ENCODE peak calls at places on chromosomes 13 and 19, in seven cellular contexts. O, P, R, B, S, X and H are unnamed samples.

GRCh38 chr13:45510671-45511070 is 45.9 kb downstream of the COG3 start:
- DNase-seq in X (no peak), B (no peak), P (no peak), R (no peak), S (no peak), O (no peak), H (no peak)

GRCh38 chr19:55117063-55117635 is 288 bp downstream of the PPP1R12C start:
- DNase-seq in O (peak), X (peak), R (no peak), S (no peak), P (peak), B (no peak), H (no peak)

GRCh38 chr19:22784051-22784450 is at the start of gene ZNF99:
- DNase-seq in O (no peak), S (no peak), R (no peak), P (peak), B (no peak), X (no peak), H (no peak)

GRCh38 chr19:29093553-29093908 is 119.4 kb downstream of the UQCRFS1 start:
- DNase-seq in R (no peak), P (no peak), S (no peak), B (no peak), X (no peak), O (no peak), H (no peak)

GRCh38 chr19:50839712-50840655 is 6.6 kb upstream of the KLK15 start:
- DNase-seq in X (no peak), R (no peak), O (no peak), S (no peak), B (no peak), P (no peak), H (no peak)

GRCh38 chr19:2485428-2485827 is 9.5 kb downstream of the GADD45B start:
- DNase-seq in X (no peak), S (no peak), P (no peak), R (no peak), O (no peak), B (no peak), H (no peak)

GRCh38 chr13:20136781-20137703 is 23.8 kb downstream of the GJA3 start:
- DNase-seq in P (peak), B (no peak), S (no peak), R (peak), X (peak), O (no peak), H (no peak)

GRCh38 chr13:110874508-110874960 is 40.3 kb downstream of the ANKRD10 start:
- DNase-seq in B (peak), X (peak), R (peak), P (peak), S (peak), O (peak), H (no peak)

DNA sequence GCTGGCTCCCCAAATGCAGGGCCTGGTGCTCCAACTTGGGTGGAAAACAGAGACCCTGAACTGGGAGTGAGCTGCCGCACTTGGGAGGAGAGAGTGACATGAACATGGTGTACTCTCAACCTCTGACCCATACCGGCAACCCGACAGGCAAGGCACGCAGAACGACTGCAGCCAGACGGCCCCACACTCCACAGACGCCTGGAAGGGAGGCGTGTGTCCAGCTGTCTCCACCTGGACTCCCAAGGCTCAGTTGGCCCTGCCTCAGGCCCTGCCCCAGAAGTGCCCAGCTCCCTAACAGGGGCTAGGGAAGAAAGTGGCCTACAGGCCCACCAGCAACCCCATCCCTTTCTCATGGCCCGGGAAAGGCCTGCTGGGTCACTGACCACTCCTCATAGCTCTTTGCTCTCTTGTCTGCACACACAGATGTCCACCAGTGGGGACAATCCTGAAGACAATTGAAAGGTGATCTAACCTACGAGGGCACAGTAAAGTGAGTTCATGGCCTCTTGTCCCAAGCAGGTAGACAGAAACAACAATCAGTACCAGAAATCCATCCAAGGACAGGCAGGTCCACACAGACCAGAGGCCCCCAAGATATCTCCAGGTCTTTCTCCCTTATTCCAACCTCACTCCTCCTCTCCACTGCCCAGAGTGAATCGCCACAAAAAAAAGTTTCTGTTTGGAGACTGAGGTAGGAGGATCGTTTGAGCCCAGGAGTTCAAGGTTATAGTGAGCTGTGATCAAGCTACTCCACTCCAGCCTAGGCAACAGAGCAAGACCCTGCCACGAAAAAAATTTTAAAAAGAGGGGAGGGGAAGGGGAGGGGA is 28.2 kb downstream of the ELL start:
- DNase-seq in B (no peak), R (no peak), X (no peak), P (no peak), S (no peak), O (no peak), H (no peak)
- H3K4me3 ChIP-seq in B (no peak), R (no peak), X (no peak), P (no peak), S (no peak), O (no peak), H (no peak)

GRCh38 chr13:94362411-94362909 is 117.0 kb downstream of the DCT start:
- DNase-seq in P (no peak), O (peak), X (no peak), B (peak), S (peak), R (peak), H (peak)
- TF ChIP-seq CTCF in P (peak), O (peak), X (peak), B (peak), S (peak), R (peak), H (peak)

GRCh38 chr19:7915250-7916136 is 863 bp downstream of the TGFBR3L start:
- DNase-seq in O (no peak), X (no peak), P (no peak), B (no peak), S (no peak), R (no peak), H (no peak)

GRCh38 chr19:7916137-7916907 is 1.7 kb downstream of the TGFBR3L start:
- DNase-seq in P (no peak), O (peak), R (no peak), S (peak), B (no peak), X (peak), H (no peak)

GRCh38 chr19:7916908-7917291 is 2.3 kb downstream of the TGFBR3L start:
- DNase-seq in O (no peak), B (no peak), P (no peak), R (no peak), S (no peak), X (no peak), H (no peak)

GRCh38 chr19:7918615-7919421 is 1.3 kb upstream of the SNAPC2 start:
- DNase-seq in O (no peak), R (no peak), B (no peak), S (no peak), P (no peak), X (peak), H (no peak)

DNA sequence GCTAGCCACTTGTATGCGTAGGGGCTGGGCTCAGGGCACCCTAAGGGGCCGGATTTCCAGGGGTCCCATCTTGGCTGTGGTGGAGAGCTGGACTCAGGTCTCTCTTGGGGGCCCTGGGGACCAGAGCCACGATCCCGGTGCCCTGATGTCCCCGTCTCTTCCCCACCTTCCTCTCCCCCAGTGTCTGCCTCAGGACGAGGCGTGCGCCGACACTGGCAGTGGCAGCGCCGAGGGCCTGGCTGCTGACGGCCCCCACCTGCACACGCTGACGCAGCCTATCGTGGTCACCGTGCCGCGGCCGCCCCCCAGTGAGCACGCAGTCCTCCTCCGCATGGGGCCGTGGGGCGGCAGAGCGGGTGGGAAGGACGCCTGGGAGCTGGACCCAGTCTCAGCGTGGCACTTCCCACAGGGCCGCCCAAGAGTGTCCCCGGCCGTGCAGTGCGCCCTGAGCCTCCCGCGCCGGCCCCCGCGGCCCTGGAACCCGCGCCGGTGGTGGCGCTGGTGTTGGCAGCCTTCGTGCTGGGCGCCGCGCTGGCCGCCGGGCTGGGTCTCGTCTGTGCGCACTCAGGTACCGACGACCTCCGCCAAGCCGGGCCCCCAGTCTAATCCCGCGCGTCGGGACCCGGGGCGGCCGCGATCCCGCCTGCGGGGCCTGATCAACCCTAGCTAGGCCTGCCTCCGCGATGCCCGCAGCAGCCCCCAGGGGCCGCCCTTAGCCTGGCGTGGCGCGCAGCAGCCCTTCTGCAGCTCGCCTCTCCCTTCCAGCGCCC is 2.7 kb upstream of the SNAPC2 start:
- DNase-seq in P (peak), X (peak), B (peak), S (no peak), O (peak), R (peak), H (no peak)
- H3K4me3 ChIP-seq in P (peak), X (no peak), B (no peak), S (peak), O (peak), R (peak), H (peak)

GRCh38 chr19:58572818-58573657 is at the start of gene MZF1:
- DNase-seq in P (peak), O (peak), X (peak), S (peak), R (peak), B (peak), H (peak)
- TF ChIP-seq CTCF in P (peak), O (no peak), X (no peak), S (no peak), R (no peak), B (no peak), H (peak)

GRCh38 chr13:50387124-50387581 is 371.9 kb downstream of the KCNRG start:
- DNase-seq in S (no peak), X (peak), O (peak), B (peak), R (peak), P (peak), H (no peak)
- H3K4me3 ChIP-seq in S (no peak), X (no peak), O (no peak), B (no peak), R (no peak), P (peak), H (no peak)

DNA sequence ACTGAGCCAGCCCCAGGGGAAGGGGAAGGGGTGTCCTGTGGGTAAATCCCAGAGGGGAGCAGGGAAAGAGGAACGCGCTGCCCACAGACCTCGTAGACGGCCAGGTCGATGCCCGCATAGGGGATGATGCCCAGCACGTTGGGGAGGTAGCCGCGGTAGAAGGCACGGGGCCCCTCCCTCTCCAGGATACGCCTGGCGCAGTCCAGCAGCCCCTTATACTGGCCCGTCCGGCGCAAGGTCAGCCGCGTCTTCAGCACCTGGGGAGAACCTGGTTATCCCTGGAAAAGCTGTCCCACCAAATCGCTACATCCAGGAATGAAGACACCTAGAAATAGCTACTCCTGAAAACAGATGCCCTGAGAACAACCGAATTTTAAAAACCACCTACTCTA is 7.4 kb downstream of the SLC25A23 start:
- DNase-seq in S (no peak), P (no peak), B (no peak), X (no peak), R (no peak), O (no peak), H (no peak)
- TF ChIP-seq CTCF in S (no peak), P (no peak), B (no peak), X (no peak), R (no peak), O (no peak), H (no peak)

GRCh38 chr19:53504903-53505302 is 33.0 kb upstream of the ZNF331 start:
- DNase-seq in X (no peak), B (no peak), R (no peak), P (no peak), O (no peak), S (no peak), H (no peak)
- H3K4me3 ChIP-seq in X (no peak), B (no peak), R (peak), P (peak), O (no peak), S (no peak), H (no peak)